ENCODE peak calls at places on chromosomes 4 and X, in five cellular contexts. B is mammary epithelial cell, T is hepatocyte, G is HCT116, K is fibroblast of lung. H is an unnamed sample. For H3K4me1, the result is how much of the 10 kb centered on the place peaks cover.

GRCh38 chr4:133320576-133321170 is 171.6 kb downstream of the PCDH10 start:
- DNase-seq in B (peak), T (peak), G (peak), K (peak), H (peak)

GRCh38 chr4:168174308-168174707 is 82.0 kb downstream of the ANXA10 start:
- DNase-seq in B (no peak), T (no peak), G (no peak), K (no peak), H (no peak)

GRCh38 chrX:14939644-14940043 is 66.4 kb downstream of the MOSPD2 start:
- DNase-seq in B (no peak), T (no peak), G (no peak), K (no peak), H (no peak)

GRCh38 chr4:79445371-79445781 is 37.3 kb upstream of the GK2 start:
- DNase-seq in B (no peak), T (no peak), G (no peak), K (no peak), H (no peak)

GRCh38 chrX:1185556-1185955 is 26.9 kb downstream of the CRLF2 start:
- DNase-seq in B (no peak), T (no peak), G (no peak), K (no peak), H (no peak)

GRCh38 chr4:179766938-179767337 is 2324.7 kb upstream of the AGA start:
- DNase-seq in B (no peak), T (no peak), G (peak), K (no peak), H (no peak)

GRCh38 chr4:61200991-61201526 is 933 bp downstream of the ADGRL3 start:
- DNase-seq in B (peak), T (peak), G (no peak), K (peak), H (no peak)

GRCh38 chrX:24860140-24860539 is 155.6 kb downstream of the ARX start:
- DNase-seq in B (no peak), T (no peak), G (no peak), K (no peak), H (no peak)

GRCh38 chrX:1074755-1075154 is 137.7 kb downstream of the CRLF2 start:
- DNase-seq in B (no peak), T (no peak), G (no peak), K (no peak), H (no peak)

GRCh38 chr4:59249110-59249509 is 1951.0 kb upstream of the ADGRL3 start:
- DNase-seq in B (no peak), T (no peak), G (no peak), K (no peak), H (no peak)

GRCh38 chr4:59248313-59248712 is 1951.8 kb upstream of the ADGRL3 start:
- DNase-seq in B (no peak), T (no peak), G (no peak), K (no peak), H (no peak)

GRCh38 chr4:59243038-59243437 is 1957.1 kb upstream of the ADGRL3 start:
- DNase-seq in B (no peak), T (no peak), G (no peak), K (no peak), H (no peak)

DNA sequence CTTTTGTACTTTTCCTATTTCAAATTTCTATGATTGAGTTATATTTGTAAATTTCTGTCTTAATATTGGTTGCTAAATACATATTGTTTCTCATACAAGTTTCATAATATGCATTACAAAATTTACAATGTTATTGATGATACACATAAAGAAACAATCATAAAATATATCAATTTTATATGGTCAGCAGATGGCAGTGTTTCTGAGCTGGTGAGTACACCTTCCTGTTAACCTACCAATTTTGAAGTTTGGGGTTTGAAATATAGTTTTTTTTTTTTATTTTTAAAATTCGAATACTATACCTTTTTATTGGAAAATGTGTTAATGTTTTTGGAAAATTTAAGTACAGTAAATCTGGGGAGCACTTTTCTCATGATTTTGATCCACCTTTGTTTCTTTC is 1953.1 kb upstream of the ADGRL3 start:
- DNase-seq in B (no peak), T (no peak), G (no peak), K (no peak), H (peak)
- TF ChIP-seq CTCF in B (peak), T (peak), G (no peak), K (no peak), H (peak)

DNA sequence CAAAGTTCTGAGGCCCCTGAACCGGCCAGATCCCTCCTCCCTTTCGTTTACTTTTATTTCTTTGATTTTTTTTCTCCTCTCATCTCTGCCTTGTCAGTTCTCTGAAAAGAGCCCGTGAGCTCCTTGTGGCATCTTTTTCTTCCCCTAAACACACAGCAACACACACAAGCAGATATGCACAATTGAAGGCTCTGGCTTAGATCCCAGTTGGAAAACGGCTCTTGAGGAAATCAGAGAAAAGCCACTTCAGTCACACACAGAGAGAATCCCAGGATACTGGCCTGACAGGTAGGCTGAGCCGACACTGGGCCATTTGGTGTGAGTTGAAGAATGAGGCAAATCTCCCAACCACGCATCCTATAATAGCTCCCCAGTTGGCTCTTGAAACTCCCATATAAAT is 12.9 kb downstream of the DIPK2B start:
- DNase-seq in B (peak), T (no peak), G (no peak), K (no peak), H (no peak)
- H3K4me1 ChIP-seq in B (under half), T (under half), G (under half), K (under half), H (under half)

GRCh38 chr4:173360587-173361221 is 10.1 kb upstream of the SAP30 start:
- DNase-seq in B (no peak), T (peak), G (no peak), K (no peak), H (peak)
- H2AFZ ChIP-seq in B (peak), T (no peak), G (peak), K (peak), H (peak)

DNA sequence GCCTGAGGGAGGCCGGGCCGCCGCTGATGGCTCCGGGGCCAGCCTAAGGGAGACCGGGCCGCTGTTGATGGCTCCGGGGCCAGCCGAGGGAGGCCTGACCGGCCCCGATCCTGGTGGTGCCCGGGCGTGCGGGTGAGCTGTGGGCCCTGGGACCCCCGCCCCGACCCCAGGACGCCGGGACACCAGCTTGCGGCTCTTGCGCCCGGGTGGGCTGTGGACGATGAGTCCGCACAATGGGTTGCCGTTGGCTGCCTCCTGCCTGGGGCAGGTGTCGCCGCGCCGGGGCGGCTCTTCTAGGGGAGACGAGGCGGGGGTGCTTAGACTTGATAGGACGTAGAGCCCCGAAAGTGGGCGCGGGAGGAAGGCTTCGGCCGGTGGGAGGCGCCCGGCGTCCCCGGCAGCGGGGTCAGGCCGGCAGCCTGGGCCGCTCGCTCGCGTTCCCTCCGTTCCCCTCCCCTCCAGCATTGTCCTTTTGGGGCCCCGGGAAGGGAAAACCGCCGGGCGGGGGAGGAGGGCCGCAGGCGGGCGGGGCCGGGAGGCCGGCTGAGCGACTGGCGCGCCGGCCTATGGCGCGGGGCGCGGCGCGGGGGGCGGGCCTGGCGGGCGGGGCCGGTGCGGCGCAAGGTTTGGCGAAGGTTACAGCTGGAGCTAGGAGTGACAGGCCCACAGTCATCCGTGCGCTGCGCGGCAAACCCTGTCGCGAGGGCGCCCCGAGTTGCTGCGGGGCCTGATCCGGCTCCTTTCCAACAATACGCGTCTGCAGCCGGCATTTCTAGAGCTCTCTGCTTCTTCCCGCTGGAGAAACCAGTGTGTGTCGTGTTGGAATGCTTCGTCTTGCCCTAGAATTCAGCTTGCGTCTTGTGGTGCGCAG is 819 bp downstream of the KIAA0232 start:
- DNase-seq in B (peak), T (peak), G (peak), K (peak), H (peak)
- TF ChIP-seq CTCF in B (no peak), T (peak), G (no peak), K (peak), H (peak)

DNA sequence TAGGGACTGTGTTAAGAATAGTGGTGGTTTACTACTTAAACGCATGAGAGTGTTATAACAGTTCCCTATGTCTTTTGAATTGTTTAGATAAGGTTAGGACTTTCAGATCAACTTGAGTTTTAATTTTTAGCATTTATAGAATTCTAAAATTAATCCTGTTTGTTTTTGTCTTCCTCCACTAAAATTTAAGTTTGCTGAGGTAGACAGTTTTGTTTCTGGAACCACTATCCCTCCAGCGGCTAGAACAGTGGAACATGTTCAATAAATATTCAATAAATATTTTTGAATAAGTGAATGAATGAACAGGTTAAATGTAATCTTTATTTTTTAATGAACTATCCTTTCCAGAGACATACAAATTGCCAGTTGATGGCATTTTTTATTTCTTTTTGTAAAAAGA is 58.4 kb downstream of the GAB1 start:
- DNase-seq in B (no peak), T (no peak), G (no peak), K (no peak), H (no peak)
- H3K4me1 ChIP-seq in B (under half), T (under half), G (under half), K (under half), H (half or more)

GRCh38 chr4:47703008-47703407 is 134.9 kb downstream of the CORIN start:
- DNase-seq in B (no peak), T (no peak), G (no peak), K (no peak), H (no peak)

GRCh38 chr4:47701286-47701685 is 136.6 kb downstream of the CORIN start:
- DNase-seq in B (no peak), T (no peak), G (no peak), K (no peak), H (no peak)

GRCh38 chr4:47705326-47705981 is 132.4 kb downstream of the CORIN start:
- DNase-seq in B (no peak), T (peak), G (no peak), K (peak), H (peak)

GRCh38 chr4:47703964-47704363 is 133.9 kb downstream of the CORIN start:
- DNase-seq in B (no peak), T (no peak), G (no peak), K (no peak), H (no peak)

DNA sequence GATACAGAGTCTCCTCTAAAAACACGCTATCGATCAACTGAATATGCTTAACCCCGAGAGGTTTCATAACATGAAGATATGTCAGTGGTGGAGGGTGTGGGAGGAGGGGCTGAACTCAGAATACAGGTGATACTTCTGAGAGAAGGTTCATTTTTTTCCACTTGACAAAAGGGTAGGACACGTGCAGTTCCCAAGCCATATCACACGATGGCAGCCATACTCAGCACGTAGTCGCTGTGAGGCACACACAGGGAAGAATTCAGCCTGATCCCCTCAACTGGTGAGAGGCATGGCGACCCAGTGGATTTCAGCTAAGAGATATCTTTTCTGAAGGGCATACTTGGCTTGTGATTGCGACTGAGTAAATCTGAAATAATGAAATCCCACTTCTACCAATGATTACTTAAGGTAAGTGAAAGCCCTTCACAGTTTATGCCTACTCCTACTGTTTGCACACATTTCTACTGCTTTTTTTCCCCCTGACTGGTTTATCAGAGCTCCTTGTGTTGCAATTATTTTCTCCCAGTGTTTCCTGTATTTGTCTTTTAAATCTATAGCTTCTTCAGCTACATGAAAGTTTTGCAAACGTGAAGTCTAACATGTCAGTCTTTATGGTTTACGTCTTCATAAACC is 133.1 kb downstream of the CORIN start:
- DNase-seq in B (no peak), T (peak), G (no peak), K (peak), H (peak)
- H2AFZ ChIP-seq in B (no peak), T (peak), G (no peak), K (no peak), H (peak)

GRCh38 chr4:109662786-109663185 is 40.5 kb downstream of the CASP6 start:
- DNase-seq in B (no peak), T (no peak), G (no peak), K (no peak), H (no peak)

GRCh38 chr4:109655396-109655795 is 47.8 kb downstream of the CASP6 start:
- DNase-seq in B (no peak), T (no peak), G (no peak), K (peak), H (no peak)

GRCh38 chr4:109657854-109658253 is 45.4 kb downstream of the CASP6 start:
- DNase-seq in B (no peak), T (no peak), G (no peak), K (no peak), H (no peak)

GRCh38 chr4:109658871-109659410 is 44.3 kb downstream of the CASP6 start:
- DNase-seq in B (no peak), T (no peak), G (no peak), K (no peak), H (no peak)
- TF ChIP-seq CTCF in B (no peak), T (peak), G (no peak), K (no peak), H (peak)

DNA sequence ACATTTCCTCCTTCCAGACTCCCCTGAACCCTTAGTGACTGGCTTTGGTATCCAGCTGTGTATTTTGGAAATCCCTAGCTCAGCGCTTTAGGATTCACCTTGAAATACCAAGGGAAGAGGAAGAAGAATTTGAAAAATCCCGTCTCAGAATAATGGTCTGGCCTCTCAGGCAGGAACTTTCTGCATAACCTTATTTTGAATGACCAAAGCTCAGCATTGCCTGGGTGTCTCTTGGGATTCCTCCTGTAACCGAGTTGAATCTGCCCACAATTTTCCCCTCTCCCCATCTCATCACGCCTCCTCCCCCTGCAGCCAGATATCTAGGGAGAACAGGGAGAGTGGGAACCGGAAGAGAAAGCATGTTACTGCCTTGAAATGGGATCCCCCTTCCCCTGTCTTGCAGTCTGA is 116.2 kb downstream of the SMIM20 start:
- DNase-seq in B (no peak), T (no peak), G (no peak), K (no peak), H (no peak)
- H3K4me1 ChIP-seq in B (under half), T (under half), G (under half), K (under half), H (under half)

GRCh38 chr4:177177446-177178160 is 132.1 kb upstream of the NEIL3 start:
- DNase-seq in B (no peak), T (no peak), G (no peak), K (peak), H (no peak)
- H2AFZ ChIP-seq in B (no peak), T (no peak), G (no peak), K (no peak), H (no peak)

GRCh38 chr4:1647432-1647831 is 36.7 kb downstream of the FAM53A start:
- DNase-seq in B (no peak), T (no peak), G (no peak), K (no peak), H (no peak)

GRCh38 chr4:1642196-1642951 is 41.7 kb downstream of the FAM53A start:
- DNase-seq in B (no peak), T (no peak), G (no peak), K (no peak), H (no peak)

GRCh38 chr4:1643971-1644735 is 40.0 kb downstream of the FAM53A start:
- DNase-seq in B (no peak), T (no peak), G (no peak), K (no peak), H (no peak)

GRCh38 chr4:1641671-1642070 is 42.4 kb downstream of the FAM53A start:
- DNase-seq in B (no peak), T (no peak), G (no peak), K (no peak), H (no peak)

DNA sequence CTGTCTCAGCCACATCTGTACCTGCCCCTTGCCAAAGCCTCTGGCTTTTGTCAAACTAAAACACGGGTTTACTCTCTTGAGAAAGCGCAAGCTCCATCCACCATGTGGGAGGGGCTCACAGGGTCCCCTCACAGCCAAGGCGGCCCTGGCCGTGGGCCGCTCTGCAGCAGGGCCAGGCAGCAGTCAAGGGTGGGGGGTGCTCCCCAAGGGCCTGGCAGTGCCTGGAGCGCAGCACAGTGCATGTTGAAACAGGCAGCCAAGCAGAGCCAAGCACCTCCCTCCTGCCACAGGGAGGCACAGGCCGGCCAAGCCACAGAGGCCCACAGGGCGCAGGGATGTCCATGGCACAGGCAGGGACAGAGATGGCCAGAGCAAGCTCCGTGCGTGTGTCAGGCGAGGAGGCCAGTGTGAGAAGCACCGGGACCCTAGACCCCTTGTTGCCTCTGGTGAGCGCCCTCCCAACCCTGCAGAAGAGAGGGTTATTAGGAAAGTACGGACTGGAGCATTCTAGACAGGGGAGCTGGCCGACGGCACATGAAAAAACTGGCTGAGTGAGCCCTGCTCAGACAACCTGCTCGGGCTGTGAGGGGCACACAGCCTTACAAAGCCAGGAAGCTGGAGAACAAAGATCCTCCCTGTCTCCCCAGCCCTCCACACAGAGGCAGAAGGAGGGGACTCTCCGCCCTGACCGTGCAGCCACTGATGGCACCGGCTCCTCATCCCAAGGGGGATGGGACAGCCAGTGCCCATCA is 39.0 kb downstream of the FAM53A start:
- DNase-seq in B (peak), T (peak), G (no peak), K (peak), H (no peak)
- TF ChIP-seq CTCF in B (no peak), T (no peak), G (no peak), K (no peak), H (no peak)

H was measured in OCI-LY7.